ENCODE peak calls at places on chromosomes 7 and 10, in seven cellular contexts. One of them, this sample, is unnamed. For H3K4me1, the result is how much of the 10 kb centered on the place peaks cover.

GRCh38 chr7:18320422-18320821 is 175.1 kb upstream of the HDAC9 start:
- DNase-seq in esophagus squamous epithelium: no peak
- DNase-seq in mucosa of descending colon: no peak
- DNase-seq in heart left ventricle: no peak
- DNase-seq in left lung: no peak
- DNase-seq in gastrocnemius medialis: no peak
- DNase-seq in neural progenitor cell: no peak
- DNase-seq in this sample: no peak

GRCh38 chr7:128919241-128919640 is 8.7 kb upstream of the KCP start:
- DNase-seq in mucosa of descending colon: no peak
- DNase-seq in gastrocnemius medialis: no peak
- DNase-seq in esophagus squamous epithelium: no peak
- DNase-seq in heart left ventricle: no peak
- DNase-seq in neural progenitor cell: no peak
- DNase-seq in left lung: no peak
- DNase-seq in this sample: no peak

GRCh38 chr10:21368728-21369425 is 156.6 kb downstream of the SKIDA1 start:
- DNase-seq in left lung: no peak
- DNase-seq in neural progenitor cell: no peak
- DNase-seq in heart left ventricle: no peak
- DNase-seq in esophagus squamous epithelium: no peak
- DNase-seq in mucosa of descending colon: no peak
- DNase-seq in gastrocnemius medialis: no peak
- DNase-seq in this sample: no peak

GRCh38 chr10:113015201-113015600 is 65.2 kb downstream of the TCF7L2 start:
- DNase-seq in left lung: no peak
- DNase-seq in heart left ventricle: no peak
- DNase-seq in mucosa of descending colon: no peak
- DNase-seq in neural progenitor cell: no peak
- DNase-seq in esophagus squamous epithelium: no peak
- DNase-seq in gastrocnemius medialis: no peak
- DNase-seq in this sample: no peak

GRCh38 chr7:103632972-103633371 is 187.0 kb upstream of the SLC26A5 start:
- DNase-seq in heart left ventricle: no peak
- DNase-seq in esophagus squamous epithelium: no peak
- DNase-seq in gastrocnemius medialis: no peak
- DNase-seq in neural progenitor cell: no peak
- DNase-seq in mucosa of descending colon: no peak
- DNase-seq in left lung: no peak
- DNase-seq in this sample: no peak

GRCh38 chr10:101011517-101012423 is 12.2 kb downstream of the LZTS2 start:
- DNase-seq in heart left ventricle: no peak
- DNase-seq in left lung: no peak
- DNase-seq in gastrocnemius medialis: no peak
- DNase-seq in mucosa of descending colon: no peak
- DNase-seq in esophagus squamous epithelium: no peak
- DNase-seq in neural progenitor cell: peak
- DNase-seq in this sample: no peak

GRCh38 chr7:106944035-106944665 is 79.1 kb downstream of the PIK3CG start:
- DNase-seq in gastrocnemius medialis: no peak
- DNase-seq in neural progenitor cell: no peak
- DNase-seq in left lung: no peak
- DNase-seq in heart left ventricle: no peak
- DNase-seq in esophagus squamous epithelium: no peak
- DNase-seq in mucosa of descending colon: no peak
- DNase-seq in this sample: no peak

GRCh38 chr10:93947055-93947454 is 46.7 kb upstream of the PLCE1 start:
- DNase-seq in mucosa of descending colon: no peak
- DNase-seq in gastrocnemius medialis: peak
- DNase-seq in left lung: no peak
- DNase-seq in esophagus squamous epithelium: no peak
- DNase-seq in neural progenitor cell: peak
- DNase-seq in heart left ventricle: peak
- DNase-seq in this sample: no peak

GRCh38 chr10:31694929-31695837 is 233.4 kb downstream of the ARHGAP12 start:
- DNase-seq in heart left ventricle: no peak
- DNase-seq in gastrocnemius medialis: no peak
- DNase-seq in neural progenitor cell: no peak
- DNase-seq in left lung: peak
- DNase-seq in mucosa of descending colon: no peak
- DNase-seq in esophagus squamous epithelium: no peak
- DNase-seq in this sample: no peak

GRCh38 chr10:99421233-99421739 is 9.1 kb downstream of the GOT1 start:
- DNase-seq in left lung: no peak
- DNase-seq in heart left ventricle: no peak
- DNase-seq in neural progenitor cell: no peak
- DNase-seq in esophagus squamous epithelium: no peak
- DNase-seq in gastrocnemius medialis: no peak
- DNase-seq in mucosa of descending colon: no peak
- DNase-seq in this sample: no peak

GRCh38 chr10:108791030-108791429 is 1132.3 kb downstream of the XPNPEP1 start:
- DNase-seq in esophagus squamous epithelium: no peak
- DNase-seq in left lung: no peak
- DNase-seq in neural progenitor cell: no peak
- DNase-seq in heart left ventricle: no peak
- DNase-seq in gastrocnemius medialis: no peak
- DNase-seq in mucosa of descending colon: no peak
- DNase-seq in this sample: no peak

GRCh38 chr7:92767427-92767826 is 68.9 kb downstream of the CDK6 start:
- DNase-seq in left lung: no peak
- DNase-seq in neural progenitor cell: no peak
- DNase-seq in gastrocnemius medialis: no peak
- DNase-seq in mucosa of descending colon: no peak
- DNase-seq in esophagus squamous epithelium: no peak
- DNase-seq in heart left ventricle: no peak
- DNase-seq in this sample: no peak

GRCh38 chr10:28250782-28251181 is 52.1 kb downstream of the MPP7 start:
- DNase-seq in neural progenitor cell: no peak
- DNase-seq in heart left ventricle: no peak
- DNase-seq in gastrocnemius medialis: no peak
- DNase-seq in left lung: no peak
- DNase-seq in mucosa of descending colon: no peak
- DNase-seq in esophagus squamous epithelium: no peak
- DNase-seq in this sample: no peak

GRCh38 chr7:73811760-73812168 is 19.0 kb upstream of the CLDN4 start:
- DNase-seq in gastrocnemius medialis: peak
- DNase-seq in neural progenitor cell: peak
- DNase-seq in mucosa of descending colon: peak
- DNase-seq in heart left ventricle: peak
- DNase-seq in left lung: peak
- DNase-seq in esophagus squamous epithelium: no peak
- DNase-seq in this sample: peak

GRCh38 chr10:63166742-63167258 is 33.7 kb downstream of the NRBF2 start:
- DNase-seq in left lung: no peak
- DNase-seq in mucosa of descending colon: no peak
- DNase-seq in neural progenitor cell: peak
- DNase-seq in heart left ventricle: no peak
- DNase-seq in esophagus squamous epithelium: no peak
- DNase-seq in gastrocnemius medialis: no peak
- DNase-seq in this sample: no peak

GRCh38 chr10:47378606-47379444 is 5.3 kb downstream of the ZNF488 start:
- DNase-seq in heart left ventricle: no peak
- DNase-seq in esophagus squamous epithelium: no peak
- DNase-seq in gastrocnemius medialis: no peak
- DNase-seq in neural progenitor cell: no peak
- DNase-seq in left lung: peak
- DNase-seq in mucosa of descending colon: no peak
- DNase-seq in this sample: no peak

GRCh38 chr7:138848056-138848975 is 50.3 kb upstream of the ATP6V0A4 start:
- DNase-seq in heart left ventricle: no peak
- DNase-seq in esophagus squamous epithelium: no peak
- DNase-seq in neural progenitor cell: no peak
- DNase-seq in mucosa of descending colon: no peak
- DNase-seq in gastrocnemius medialis: no peak
- DNase-seq in left lung: no peak
- DNase-seq in this sample: no peak

GRCh38 chr10:3500408-3500856 is 284.6 kb downstream of the KLF6 start:
- DNase-seq in left lung: no peak
- DNase-seq in esophagus squamous epithelium: no peak
- DNase-seq in mucosa of descending colon: no peak
- DNase-seq in heart left ventricle: peak
- DNase-seq in gastrocnemius medialis: peak
- DNase-seq in neural progenitor cell: peak
- DNase-seq in this sample: no peak

GRCh38 chr10:3502606-3503005 is 282.4 kb downstream of the KLF6 start:
- DNase-seq in left lung: no peak
- DNase-seq in gastrocnemius medialis: no peak
- DNase-seq in mucosa of descending colon: no peak
- DNase-seq in esophagus squamous epithelium: no peak
- DNase-seq in heart left ventricle: no peak
- DNase-seq in neural progenitor cell: no peak
- DNase-seq in this sample: no peak

GRCh38 chr10:3499120-3499519 is 285.9 kb downstream of the KLF6 start:
- DNase-seq in neural progenitor cell: no peak
- DNase-seq in esophagus squamous epithelium: no peak
- DNase-seq in heart left ventricle: no peak
- DNase-seq in left lung: no peak
- DNase-seq in mucosa of descending colon: no peak
- DNase-seq in gastrocnemius medialis: no peak
- DNase-seq in this sample: no peak

GRCh38 chr10:3497581-3497980 is 287.4 kb downstream of the KLF6 start:
- DNase-seq in gastrocnemius medialis: no peak
- DNase-seq in left lung: no peak
- DNase-seq in heart left ventricle: no peak
- DNase-seq in esophagus squamous epithelium: no peak
- DNase-seq in neural progenitor cell: no peak
- DNase-seq in mucosa of descending colon: no peak
- DNase-seq in this sample: no peak

GRCh38 chr10:3503299-3503698 is 281.7 kb downstream of the KLF6 start:
- DNase-seq in neural progenitor cell: no peak
- DNase-seq in heart left ventricle: no peak
- DNase-seq in esophagus squamous epithelium: no peak
- DNase-seq in gastrocnemius medialis: no peak
- DNase-seq in left lung: no peak
- DNase-seq in mucosa of descending colon: no peak
- DNase-seq in this sample: no peak
- H3K4me1 ChIP-seq in neural progenitor cell: under half
- H3K4me1 ChIP-seq in heart left ventricle: under half
- H3K4me1 ChIP-seq in esophagus squamous epithelium: under half
- H3K4me1 ChIP-seq in gastrocnemius medialis: under half
- H3K4me1 ChIP-seq in left lung: under half
- H3K4me1 ChIP-seq in mucosa of descending colon: under half
- H3K4me1 ChIP-seq in this sample: under half

DNA sequence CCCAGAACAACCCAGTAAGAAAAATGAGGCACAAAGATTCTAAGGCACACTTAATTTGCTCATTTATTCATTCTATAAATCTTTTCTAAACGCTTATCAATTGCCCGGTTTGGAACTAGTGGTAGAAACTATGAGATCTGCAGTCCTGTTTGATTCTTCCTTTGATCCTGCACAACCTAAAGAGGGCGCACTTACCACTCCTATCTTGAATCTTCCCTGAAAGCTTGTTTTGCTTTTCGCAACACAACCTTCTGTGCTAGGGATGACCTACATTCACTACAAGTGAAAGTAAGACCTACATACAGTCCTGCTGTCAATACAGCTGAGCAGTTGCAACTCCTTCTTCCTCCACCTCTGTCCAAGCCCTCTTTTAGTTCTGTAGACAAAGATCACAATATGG is 12.6 kb upstream of the ARL4A start:
- DNase-seq in neural progenitor cell: peak
- DNase-seq in gastrocnemius medialis: no peak
- DNase-seq in esophagus squamous epithelium: no peak
- DNase-seq in mucosa of descending colon: no peak
- DNase-seq in left lung: no peak
- DNase-seq in heart left ventricle: no peak
- DNase-seq in this sample: peak
- TF ChIP-seq CTCF in neural progenitor cell: peak
- TF ChIP-seq CTCF in gastrocnemius medialis: no peak
- TF ChIP-seq CTCF in esophagus squamous epithelium: no peak
- TF ChIP-seq CTCF in mucosa of descending colon: no peak
- TF ChIP-seq CTCF in left lung: peak
- TF ChIP-seq CTCF in heart left ventricle: peak
- TF ChIP-seq CTCF in this sample: peak

GRCh38 chr7:124412531-124412930 is 353.1 kb downstream of the GPR37 start:
- DNase-seq in heart left ventricle: no peak
- DNase-seq in neural progenitor cell: no peak
- DNase-seq in mucosa of descending colon: no peak
- DNase-seq in left lung: no peak
- DNase-seq in gastrocnemius medialis: no peak
- DNase-seq in esophagus squamous epithelium: no peak
- DNase-seq in this sample: no peak
- H3K4me3 ChIP-seq in heart left ventricle: no peak
- H3K4me3 ChIP-seq in neural progenitor cell: no peak
- H3K4me3 ChIP-seq in mucosa of descending colon: no peak
- H3K4me3 ChIP-seq in left lung: no peak
- H3K4me3 ChIP-seq in gastrocnemius medialis: no peak
- H3K4me3 ChIP-seq in esophagus squamous epithelium: peak
- H3K4me3 ChIP-seq in this sample: no peak

DNA sequence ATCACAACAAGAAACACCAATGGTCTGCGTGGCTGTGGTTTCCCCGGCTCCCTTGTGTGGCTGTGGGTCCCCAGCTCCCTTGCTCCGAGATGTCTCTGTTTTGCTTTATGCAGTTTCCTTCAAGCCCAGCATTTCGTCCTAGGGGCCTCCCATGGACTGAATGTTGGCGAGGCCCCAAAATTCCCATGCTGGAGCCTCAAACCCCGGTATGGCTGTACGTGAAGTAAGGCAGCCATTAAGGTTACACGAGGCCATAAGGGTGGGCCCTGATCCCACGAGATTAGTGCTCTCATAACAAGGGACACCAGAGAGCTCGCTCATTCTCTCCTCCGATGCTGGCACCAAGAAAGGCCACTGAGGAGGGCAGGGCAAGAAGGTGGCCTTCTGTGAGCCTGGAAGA is 44.6 kb downstream of the INSIG1 start:
- DNase-seq in esophagus squamous epithelium: no peak
- DNase-seq in neural progenitor cell: no peak
- DNase-seq in gastrocnemius medialis: no peak
- DNase-seq in left lung: peak
- DNase-seq in heart left ventricle: no peak
- DNase-seq in mucosa of descending colon: no peak
- DNase-seq in this sample: no peak
- H3K4me1 ChIP-seq in esophagus squamous epithelium: under half
- H3K4me1 ChIP-seq in neural progenitor cell: under half
- H3K4me1 ChIP-seq in gastrocnemius medialis: under half
- H3K4me1 ChIP-seq in left lung: under half
- H3K4me1 ChIP-seq in heart left ventricle: under half
- H3K4me1 ChIP-seq in mucosa of descending colon: under half
- H3K4me1 ChIP-seq in this sample: under half

GRCh38 chr7:38192347-38192746 is 14.3 kb downstream of the STARD3NL start:
- DNase-seq in esophagus squamous epithelium: no peak
- DNase-seq in left lung: no peak
- DNase-seq in neural progenitor cell: no peak
- DNase-seq in gastrocnemius medialis: no peak
- DNase-seq in heart left ventricle: no peak
- DNase-seq in mucosa of descending colon: no peak
- DNase-seq in this sample: no peak

GRCh38 chr7:38189256-38189938 is 11.4 kb downstream of the STARD3NL start:
- DNase-seq in heart left ventricle: no peak
- DNase-seq in neural progenitor cell: no peak
- DNase-seq in left lung: no peak
- DNase-seq in mucosa of descending colon: no peak
- DNase-seq in esophagus squamous epithelium: no peak
- DNase-seq in gastrocnemius medialis: no peak
- DNase-seq in this sample: no peak

GRCh38 chr7:38187794-38188472 is 9.9 kb downstream of the STARD3NL start:
- DNase-seq in esophagus squamous epithelium: no peak
- DNase-seq in gastrocnemius medialis: no peak
- DNase-seq in left lung: no peak
- DNase-seq in neural progenitor cell: peak
- DNase-seq in mucosa of descending colon: no peak
- DNase-seq in heart left ventricle: no peak
- DNase-seq in this sample: no peak

GRCh38 chr7:38190010-38190409 is 12.0 kb downstream of the STARD3NL start:
- DNase-seq in heart left ventricle: no peak
- DNase-seq in gastrocnemius medialis: no peak
- DNase-seq in mucosa of descending colon: no peak
- DNase-seq in left lung: no peak
- DNase-seq in neural progenitor cell: no peak
- DNase-seq in esophagus squamous epithelium: no peak
- DNase-seq in this sample: no peak

GRCh38 chr7:38191791-38192190 is 13.7 kb downstream of the STARD3NL start:
- DNase-seq in left lung: no peak
- DNase-seq in neural progenitor cell: no peak
- DNase-seq in gastrocnemius medialis: no peak
- DNase-seq in heart left ventricle: no peak
- DNase-seq in esophagus squamous epithelium: no peak
- DNase-seq in mucosa of descending colon: no peak
- DNase-seq in this sample: no peak
- TF ChIP-seq CTCF in left lung: no peak
- TF ChIP-seq CTCF in neural progenitor cell: no peak
- TF ChIP-seq CTCF in gastrocnemius medialis: no peak
- TF ChIP-seq CTCF in heart left ventricle: no peak
- TF ChIP-seq CTCF in esophagus squamous epithelium: no peak
- TF ChIP-seq CTCF in mucosa of descending colon: no peak
- TF ChIP-seq CTCF in this sample: no peak

This sample was measured in pancreas.